ENCODE peak calls at places on chromosomes 3 and 15, in six cellular contexts. One of them, this sample, is unnamed.

GRCh38 chr3:116920836-116921596 is 211.4 kb downstream of the TUSC7 start:
- DNase-seq in sigmoid colon: no peak
- DNase-seq in IMR-90: peak
- DNase-seq in uterus: no peak
- DNase-seq in heart left ventricle: no peak
- DNase-seq in breast epithelium: no peak
- DNase-seq in this sample: no peak

GRCh38 chr3:196268270-196269163 is 19.0 kb downstream of the PCYT1A start:
- DNase-seq in sigmoid colon: no peak
- DNase-seq in heart left ventricle: no peak
- DNase-seq in IMR-90: peak
- DNase-seq in breast epithelium: no peak
- DNase-seq in uterus: no peak
- DNase-seq in this sample: no peak

GRCh38 chr3:6750782-6751181 is 110.1 kb upstream of the GRM7 start:
- DNase-seq in IMR-90: no peak
- DNase-seq in sigmoid colon: no peak
- DNase-seq in breast epithelium: no peak
- DNase-seq in heart left ventricle: no peak
- DNase-seq in uterus: no peak
- DNase-seq in this sample: no peak

GRCh38 chr15:48177875-48178611 is at the start of gene MYEF2:
- DNase-seq in heart left ventricle: peak
- DNase-seq in IMR-90: peak
- DNase-seq in sigmoid colon: peak
- DNase-seq in breast epithelium: peak
- DNase-seq in uterus: peak
- DNase-seq in this sample: no peak

GRCh38 chr3:55191911-55192787 is 264.3 kb upstream of the LRTM1 start:
- DNase-seq in breast epithelium: no peak
- DNase-seq in sigmoid colon: no peak
- DNase-seq in heart left ventricle: no peak
- DNase-seq in IMR-90: peak
- DNase-seq in uterus: no peak
- DNase-seq in this sample: no peak

GRCh38 chr3:1010228-1010627 is 82.6 kb upstream of the CNTN6 start:
- DNase-seq in IMR-90: no peak
- DNase-seq in sigmoid colon: no peak
- DNase-seq in breast epithelium: no peak
- DNase-seq in heart left ventricle: no peak
- DNase-seq in uterus: no peak
- DNase-seq in this sample: no peak

GRCh38 chr3:169534439-169534838 is 129.1 kb downstream of the MECOM start:
- DNase-seq in uterus: no peak
- DNase-seq in heart left ventricle: no peak
- DNase-seq in breast epithelium: no peak
- DNase-seq in IMR-90: no peak
- DNase-seq in sigmoid colon: no peak
- DNase-seq in this sample: no peak

GRCh38 chr3:52190294-52190841 is 7.6 kb upstream of the ALAS1 start:
- DNase-seq in heart left ventricle: no peak
- DNase-seq in sigmoid colon: no peak
- DNase-seq in breast epithelium: no peak
- DNase-seq in IMR-90: peak
- DNase-seq in uterus: peak
- DNase-seq in this sample: no peak

GRCh38 chr3:135771760-135772159 is 193.8 kb upstream of the PPP2R3A start:
- DNase-seq in heart left ventricle: no peak
- DNase-seq in uterus: no peak
- DNase-seq in breast epithelium: no peak
- DNase-seq in IMR-90: no peak
- DNase-seq in sigmoid colon: no peak
- DNase-seq in this sample: no peak

GRCh38 chr15:49135893-49136292 is 19.5 kb downstream of the COPS2 start:
- DNase-seq in breast epithelium: no peak
- DNase-seq in sigmoid colon: no peak
- DNase-seq in IMR-90: peak
- DNase-seq in uterus: no peak
- DNase-seq in heart left ventricle: no peak
- DNase-seq in this sample: no peak

GRCh38 chr3:130395331-130395730 is 49.9 kb downstream of the COL6A5 start:
- DNase-seq in sigmoid colon: no peak
- DNase-seq in breast epithelium: no peak
- DNase-seq in uterus: no peak
- DNase-seq in IMR-90: no peak
- DNase-seq in heart left ventricle: no peak
- DNase-seq in this sample: no peak

GRCh38 chr15:38560456-38560926 is 4.1 kb downstream of the RASGRP1 start:
- DNase-seq in breast epithelium: no peak
- DNase-seq in IMR-90: no peak
- DNase-seq in sigmoid colon: no peak
- DNase-seq in heart left ventricle: no peak
- DNase-seq in uterus: no peak
- DNase-seq in this sample: no peak

GRCh38 chr15:69834756-69835155 is 263.0 kb downstream of the TLE3 start:
- DNase-seq in uterus: no peak
- DNase-seq in sigmoid colon: no peak
- DNase-seq in breast epithelium: no peak
- DNase-seq in IMR-90: no peak
- DNase-seq in heart left ventricle: no peak
- DNase-seq in this sample: no peak

GRCh38 chr3:108312656-108313055 is 16.3 kb downstream of the HHLA2 start:
- DNase-seq in heart left ventricle: no peak
- DNase-seq in breast epithelium: no peak
- DNase-seq in sigmoid colon: no peak
- DNase-seq in uterus: no peak
- DNase-seq in IMR-90: peak
- DNase-seq in this sample: no peak

GRCh38 chr3:36876181-36876936 is 68.5 kb downstream of the TRANK1 start:
- DNase-seq in heart left ventricle: no peak
- DNase-seq in uterus: no peak
- DNase-seq in sigmoid colon: no peak
- DNase-seq in breast epithelium: no peak
- DNase-seq in IMR-90: no peak
- DNase-seq in this sample: no peak
- H3K4me3 ChIP-seq in heart left ventricle: no peak
- H3K4me3 ChIP-seq in uterus: no peak
- H3K4me3 ChIP-seq in sigmoid colon: no peak
- H3K4me3 ChIP-seq in breast epithelium: no peak
- H3K4me3 ChIP-seq in IMR-90: no peak
- H3K4me3 ChIP-seq in this sample: no peak

GRCh38 chr3:32238816-32239637 is 547 bp downstream of the CMTM8 start:
- DNase-seq in sigmoid colon: no peak
- DNase-seq in heart left ventricle: peak
- DNase-seq in IMR-90: peak
- DNase-seq in uterus: no peak
- DNase-seq in breast epithelium: no peak
- DNase-seq in this sample: no peak

GRCh38 chr3:32238027-32238815 is at the start of gene CMTM8:
- DNase-seq in uterus: peak
- DNase-seq in sigmoid colon: no peak
- DNase-seq in breast epithelium: no peak
- DNase-seq in heart left ventricle: peak
- DNase-seq in IMR-90: no peak
- DNase-seq in this sample: no peak

GRCh38 chr3:32241100-32241499 is 2.6 kb downstream of the CMTM8 start:
- DNase-seq in IMR-90: no peak
- DNase-seq in breast epithelium: no peak
- DNase-seq in uterus: no peak
- DNase-seq in heart left ventricle: no peak
- DNase-seq in sigmoid colon: no peak
- DNase-seq in this sample: no peak

GRCh38 chr3:32237670-32238026 is 832 bp upstream of the CMTM8 start:
- DNase-seq in breast epithelium: no peak
- DNase-seq in sigmoid colon: no peak
- DNase-seq in uterus: no peak
- DNase-seq in heart left ventricle: no peak
- DNase-seq in IMR-90: no peak
- DNase-seq in this sample: no peak

GRCh38 chr3:32239638-32240550 is 1.4 kb downstream of the CMTM8 start:
- DNase-seq in sigmoid colon: no peak
- DNase-seq in uterus: no peak
- DNase-seq in heart left ventricle: no peak
- DNase-seq in IMR-90: no peak
- DNase-seq in breast epithelium: no peak
- DNase-seq in this sample: no peak
- TF ChIP-seq CTCF in sigmoid colon: no peak
- TF ChIP-seq CTCF in uterus: peak
- TF ChIP-seq CTCF in heart left ventricle: peak
- TF ChIP-seq CTCF in IMR-90: no peak
- TF ChIP-seq CTCF in breast epithelium: no peak
- TF ChIP-seq CTCF in this sample: no peak

DNA sequence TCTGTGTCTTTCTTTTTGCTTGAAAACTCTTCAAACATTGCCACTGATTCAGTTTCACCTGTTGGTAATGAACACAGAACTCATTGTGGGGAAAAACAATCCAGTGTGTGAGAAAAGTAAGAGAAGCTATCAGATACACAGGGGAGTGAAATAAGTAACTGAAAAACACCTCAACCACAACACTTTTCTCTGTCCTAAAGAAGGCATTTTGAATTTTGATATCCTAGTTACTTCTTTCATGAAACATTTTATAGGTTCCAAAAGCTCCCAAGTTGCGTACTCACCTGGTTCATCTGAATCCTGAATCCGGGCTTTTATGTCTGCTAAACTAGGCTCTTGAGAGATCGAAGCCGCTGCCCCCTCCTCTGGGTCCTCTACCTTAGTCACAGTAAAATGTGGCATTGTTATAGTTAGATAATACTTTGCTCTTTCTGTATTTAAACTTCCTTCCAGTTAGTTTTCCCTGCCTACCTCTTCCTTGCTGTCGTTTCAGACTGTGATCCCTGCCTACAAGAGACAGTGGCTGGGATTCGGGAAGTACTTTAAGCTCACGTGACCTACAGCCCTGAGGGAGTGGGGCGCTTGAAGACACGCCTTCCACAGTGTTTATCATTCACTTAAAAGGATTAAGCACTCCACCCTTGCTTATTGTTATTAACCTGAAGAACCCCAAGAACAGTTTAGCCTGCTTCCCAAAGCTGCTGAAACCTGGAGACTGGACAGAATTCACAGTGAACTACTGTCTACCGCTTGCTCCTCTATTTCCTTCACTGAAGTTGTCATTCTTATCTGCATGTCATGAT is 19.1 kb downstream of the SLC12A6 start:
- DNase-seq in heart left ventricle: no peak
- DNase-seq in uterus: peak
- DNase-seq in sigmoid colon: peak
- DNase-seq in IMR-90: peak
- DNase-seq in breast epithelium: peak
- DNase-seq in this sample: no peak
- TF ChIP-seq POLR2A in heart left ventricle: peak
- TF ChIP-seq POLR2A in uterus: peak
- TF ChIP-seq POLR2A in sigmoid colon: peak
- TF ChIP-seq POLR2A in IMR-90: peak
- TF ChIP-seq POLR2A in breast epithelium: no peak
- TF ChIP-seq POLR2A in this sample: no peak

DNA sequence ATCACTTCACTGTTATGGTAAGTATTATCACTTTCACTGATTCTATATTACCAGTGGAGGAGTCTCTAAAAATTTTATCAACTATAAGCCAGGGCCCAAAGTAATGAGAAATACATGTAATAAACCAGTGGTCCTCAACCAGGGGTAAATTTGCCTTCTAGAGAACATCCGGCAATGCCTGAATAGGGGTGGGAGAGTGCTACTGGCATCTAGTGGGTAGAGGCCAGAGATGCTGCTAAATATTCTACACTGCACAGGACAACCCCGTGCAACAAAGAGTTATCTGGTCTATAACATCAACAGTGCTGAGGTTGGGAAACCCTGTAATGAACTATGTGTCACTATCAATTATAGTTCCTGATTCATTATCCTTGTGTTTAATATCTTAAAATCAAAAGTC is 2.2 kb downstream of the LYSMD2 start:
- DNase-seq in IMR-90: no peak
- DNase-seq in heart left ventricle: no peak
- DNase-seq in breast epithelium: no peak
- DNase-seq in sigmoid colon: no peak
- DNase-seq in uterus: no peak
- DNase-seq in this sample: no peak
- H3K4me3 ChIP-seq in IMR-90: no peak
- H3K4me3 ChIP-seq in heart left ventricle: peak
- H3K4me3 ChIP-seq in breast epithelium: no peak
- H3K4me3 ChIP-seq in sigmoid colon: no peak
- H3K4me3 ChIP-seq in uterus: no peak
- H3K4me3 ChIP-seq in this sample: no peak